ENCODE peak calls at places on chromosome 12, in nine cellular contexts. O is EL; I is endothelial cell of umbilical vein; G is astrocyte of the cerebellum; H is activated CD4-positive, alpha-beta T cell treated with anti-CD3 and anti-CD28 coated beads, Interleukin-2, amount 10 ng/mL, durations not matched to agents 7 days and 5 days; T is HEK293T; Q is GM03348; C is ACHN; D is CD4-positive, CD25-positive, alpha-beta regulatory T cell. R is an unnamed sample.

GRCh38 chr12:131918311-131919050 is 10.6 kb upstream of the PUS1 start:
- DNase-seq in O (no peak), I (no peak), G (no peak), H (no peak), T (no peak), Q (no peak), C (no peak), D (no peak), R (no peak)

GRCh38 chr12:76422878-76423438 is 74.7 kb upstream of the BBS10 start:
- DNase-seq in O (peak), I (no peak), G (peak), H (no peak), T (peak), Q (peak), C (no peak), D (no peak), R (no peak)

GRCh38 chr12:117393656-117394055 is 32.2 kb upstream of the NOS1 start:
- DNase-seq in O (no peak), I (no peak), G (no peak), H (no peak), T (no peak), Q (no peak), C (no peak), D (no peak), R (no peak)

GRCh38 chr12:23751641-23752040 is 197.8 kb downstream of the SOX5 start:
- DNase-seq in O (no peak), I (no peak), G (no peak), H (no peak), T (no peak), Q (no peak), C (no peak), D (no peak), R (no peak)

GRCh38 chr12:67539946-67540345 is 108.6 kb upstream of the DYRK2 start:
- DNase-seq in O (peak), I (no peak), G (no peak), H (no peak), T (no peak), Q (peak), C (no peak), D (no peak), R (no peak)

GRCh38 chr12:26697217-26697616 is 135.8 kb downstream of the ITPR2 start:
- DNase-seq in O (no peak), I (peak), G (no peak), H (no peak), T (no peak), Q (no peak), C (no peak), D (no peak), R (peak)

GRCh38 chr12:107474639-107475539 is 210.7 kb upstream of the PWP1 start:
- DNase-seq in O (no peak), I (no peak), G (no peak), H (no peak), T (no peak), Q (no peak), C (no peak), D (peak), R (no peak)

GRCh38 chr12:29239336-29239735 is 90.3 kb downstream of the FAR2 start:
- DNase-seq in O (no peak), I (no peak), G (no peak), H (no peak), T (no peak), Q (no peak), C (no peak), D (no peak), R (no peak)

GRCh38 chr12:4540633-4541032 is 1.9 kb downstream of the RAD51AP1 start:
- DNase-seq in O (no peak), I (no peak), G (no peak), H (no peak), T (no peak), Q (no peak), C (no peak), D (no peak), R (no peak)

GRCh38 chr12:31321565-31322228 is 4.3 kb downstream of the SINHCAF start:
- DNase-seq in O (peak), I (peak), G (no peak), H (no peak), T (no peak), Q (no peak), C (peak), D (no peak), R (peak)

GRCh38 chr12:85279449-85280137 is 427 bp upstream of the ALX1 start:
- DNase-seq in O (no peak), I (peak), G (no peak), H (no peak), T (peak), Q (no peak), C (peak), D (no peak), R (peak)

GRCh38 chr12:69026341-69026740 is 93.4 kb upstream of the CPM start:
- DNase-seq in O (no peak), I (no peak), G (no peak), H (no peak), T (no peak), Q (no peak), C (no peak), D (no peak), R (no peak)

GRCh38 chr12:52230364-52231281 is 2.4 kb upstream of the KRT7 start:
- DNase-seq in O (peak), I (peak), G (no peak), H (no peak), T (no peak), Q (peak), C (peak), D (no peak), R (peak)

GRCh38 chr12:19683178-19683927 is 244.1 kb downstream of the AEBP2 start:
- DNase-seq in O (peak), I (peak), G (no peak), H (no peak), T (no peak), Q (peak), C (no peak), D (no peak), R (peak)

GRCh38 chr12:130714591-130715149 is 1.4 kb downstream of the RIMBP2 start:
- DNase-seq in O (no peak), I (no peak), G (no peak), H (no peak), T (no peak), Q (no peak), C (no peak), D (no peak), R (no peak)

GRCh38 chr12:75196408-75196807 is 13.2 kb downstream of the KCNC2 start:
- DNase-seq in O (no peak), I (no peak), G (no peak), H (no peak), T (no peak), Q (no peak), C (no peak), D (no peak), R (no peak)

GRCh38 chr12:122423258-122424165 is 1.0 kb upstream of the CLIP1 start:
- DNase-seq in O (peak), I (peak), G (no peak), H (no peak), T (no peak), Q (peak), C (peak), D (peak), R (peak)

GRCh38 chr12:63814146-63814774 is 30.2 kb upstream of the SRGAP1 start:
- DNase-seq in O (no peak), I (no peak), G (no peak), H (no peak), T (no peak), Q (no peak), C (no peak), D (no peak), R (no peak)

GRCh38 chr12:106519587-106519986 is 63.2 kb upstream of the RFX4 start:
- DNase-seq in O (peak), I (no peak), G (no peak), H (no peak), T (no peak), Q (no peak), C (no peak), D (no peak), R (no peak)

GRCh38 chr12:111359231-111359913 is 9.5 kb downstream of the PHETA1 start:
- DNase-seq in O (peak), I (no peak), G (no peak), H (peak), T (no peak), Q (no peak), C (no peak), D (no peak), R (no peak)

GRCh38 chr12:133120385-133121191 is 9.5 kb downstream of the ZNF891 start:
- DNase-seq in O (peak), I (no peak), G (no peak), H (no peak), T (no peak), Q (no peak), C (peak), D (no peak), R (no peak)

GRCh38 chr12:43882578-43883178 is 46.8 kb downstream of the TMEM117 start:
- DNase-seq in O (peak), I (peak), G (peak), H (peak), T (peak), Q (peak), C (peak), D (peak), R (peak)

GRCh38 chr12:19970116-19970515 is 398.2 kb upstream of the PDE3A start:
- DNase-seq in O (peak), I (no peak), G (peak), H (no peak), T (no peak), Q (peak), C (no peak), D (no peak), R (no peak)

GRCh38 chr12:53298154-53298553 is 1.3 kb upstream of the MYG1 start:
- DNase-seq in O (peak), I (peak), G (no peak), H (no peak), T (no peak), Q (peak), C (no peak), D (no peak), R (no peak)

GRCh38 chr12:124010687-124011086 is 37.7 kb downstream of the ZNF664 start:
- DNase-seq in O (no peak), I (no peak), G (no peak), H (no peak), T (no peak), Q (no peak), C (no peak), D (no peak), R (no peak)

GRCh38 chr12:127898616-127899015 is 368.4 kb upstream of the TMEM132C start:
- DNase-seq in O (no peak), I (no peak), G (no peak), H (no peak), T (no peak), Q (no peak), C (no peak), D (no peak), R (no peak)

GRCh38 chr12:122187466-122187865 is 4.5 kb downstream of the LRRC43 start:
- DNase-seq in O (no peak), I (no peak), G (no peak), H (no peak), T (no peak), Q (no peak), C (no peak), D (no peak), R (no peak)

GRCh38 chr12:42213954-42214426 is 24.1 kb downstream of the YAF2 start:
- DNase-seq in O (peak), I (peak), G (peak), H (no peak), T (no peak), Q (no peak), C (peak), D (no peak), R (no peak)

GRCh38 chr12:54030889-54031860 is 1.7 kb upstream of the HOXC5 start:
- DNase-seq in O (no peak), I (no peak), G (no peak), H (no peak), T (no peak), Q (peak), C (no peak), D (no peak), R (no peak)

GRCh38 chr12:53948650-53949593 is 5.8 kb upstream of the HOXC12 start:
- DNase-seq in O (no peak), I (no peak), G (no peak), H (no peak), T (no peak), Q (no peak), C (no peak), D (no peak), R (no peak)

GRCh38 chr12:56805282-56805855 is 42.2 kb downstream of the HSD17B6 start:
- DNase-seq in O (no peak), I (no peak), G (no peak), H (no peak), T (no peak), Q (no peak), C (no peak), D (no peak), R (no peak)

GRCh38 chr12:64820593-64820992 is 3.9 kb upstream of the TBC1D30 start:
- DNase-seq in O (no peak), I (no peak), G (no peak), H (no peak), T (no peak), Q (no peak), C (no peak), D (no peak), R (no peak)

GRCh38 chr12:76028649-76029277 is 2.8 kb downstream of the PHLDA1 start:
- DNase-seq in O (no peak), I (peak), G (no peak), H (no peak), T (no peak), Q (no peak), C (no peak), D (no peak), R (peak)

GRCh38 chr12:7042847-7043246 is 17.7 kb upstream of the C1S start:
- DNase-seq in O (peak), I (peak), G (no peak), H (no peak), T (peak), Q (peak), C (peak), D (peak), R (peak)

GRCh38 chr12:96218989-96219678 is 25.0 kb downstream of the ELK3 start:
- DNase-seq in O (no peak), I (no peak), G (no peak), H (no peak), T (no peak), Q (no peak), C (peak), D (no peak), R (no peak)